ENCODE peak calls at places on chromosomes 16 and 17, in six cellular contexts. D, O, J, S, T and K are unnamed samples.

GRCh38 chr16:66690106-66690847 is 6.3 kb downstream of the CMTM4 start:
- DNase-seq in S (no peak), O (no peak), T (no peak), J (peak), D (no peak), K (no peak)

GRCh38 chr17:7383742-7384488 is 3.0 kb downstream of the TNK1 start:
- DNase-seq in D (peak), O (no peak), S (no peak), T (peak), J (peak), K (peak)

GRCh38 chr16:30893082-30893743 is 664 bp downstream of the BCL7C start:
- DNase-seq in T (no peak), S (no peak), D (peak), J (no peak), O (peak), K (no peak)

GRCh38 chr16:4388275-4389021 is 16.8 kb downstream of the VASN start:
- DNase-seq in T (no peak), S (no peak), O (no peak), D (no peak), J (peak), K (no peak)

GRCh38 chr17:39759204-39759603 is 21.5 kb downstream of the GRB7 start:
- DNase-seq in D (no peak), O (no peak), S (no peak), J (peak), T (no peak), K (no peak)

GRCh38 chr17:65514541-65514940 is 46.9 kb downstream of the AXIN2 start:
- DNase-seq in O (no peak), J (peak), D (no peak), S (no peak), T (no peak), K (no peak)

GRCh38 chr17:19313746-19314651 is 48.5 kb downstream of the B9D1 start:
- DNase-seq in J (peak), O (no peak), D (no peak), T (no peak), S (no peak), K (no peak)

GRCh38 chr17:19387921-19388521 is 1.0 kb upstream of the MFAP4 start:
- DNase-seq in T (no peak), S (no peak), D (no peak), O (peak), J (peak), K (no peak)

GRCh38 chr17:79422236-79422635 is 188.6 kb downstream of the RBFOX3 start:
- DNase-seq in D (no peak), O (no peak), J (no peak), T (no peak), S (no peak), K (no peak)

GRCh38 chr17:9241371-9241712 is 220.0 kb downstream of the NTN1 start:
- DNase-seq in J (no peak), D (no peak), O (peak), S (no peak), T (no peak), K (no peak)

GRCh38 chr16:4746215-4746614 is 11.9 kb downstream of the DNAAF8 start:
- DNase-seq in D (no peak), S (no peak), O (no peak), T (no peak), J (no peak), K (no peak)

GRCh38 chr17:33302394-33302793 is 9.3 kb upstream of the ASIC2 start:
- DNase-seq in D (no peak), J (peak), O (no peak), S (peak), T (no peak), K (no peak)